ENCODE peak calls at places on chromosomes 2 and 18, in ten cellular contexts. B is transverse colon, C is GM23338, Q is stomach, Y is SK-N-SH, D is HCT116, X is HepG2, V is prostate gland, N is sigmoid colon, U is suprapubic skin. K is an unnamed sample.

GRCh38 chr18:37322497-37323035 is 243.0 kb downstream of the CELF4 start:
- DNase-seq in B (peak; percentile 17), C (peak; percentile 88), Q (peak; percentile 42), Y (peak; percentile 82), D (peak; percentile 26), X (peak; percentile 31), V (no peak), N (no peak), U (no peak), K (no peak)

GRCh38 chr2:182186132-182186735 is 200.6 kb downstream of the PPP1R1C start:
- DNase-seq in B (no peak), C (peak; percentile 64), Q (no peak), Y (peak; percentile 8), D (peak; percentile 27), X (peak; percentile 31), V (no peak), N (no peak), U (no peak), K (no peak)

GRCh38 chr2:2656046-2656715 is 325.1 kb upstream of the MYT1L start:
- DNase-seq in B (no peak), C (no peak), Q (no peak), Y (no peak), D (no peak), X (no peak), V (no peak), N (peak; percentile 64), U (no peak), K (peak; percentile 44)

GRCh38 chr18:23212161-23212560 is 76.9 kb downstream of the CABLES1 start:
- DNase-seq in B (no peak), C (no peak), Q (no peak), Y (no peak), D (no peak), X (no peak), V (no peak), N (no peak), U (no peak), K (no peak)

GRCh38 chr2:23526835-23527790 is 142.1 kb downstream of the KLHL29 start:
- DNase-seq in B (no peak), C (no peak), Q (no peak), Y (no peak), D (no peak), X (no peak), V (no peak), N (no peak), U (no peak), K (no peak)

GRCh38 chr2:223027442-223027841 is 24.5 kb upstream of the KCNE4 start:
- DNase-seq in B (no peak), C (no peak), Q (peak; percentile 38), Y (no peak), D (no peak), X (no peak), V (no peak), N (no peak), U (no peak), K (no peak)

GRCh38 chr2:231138699-231139098 is 13.9 kb upstream of the HTR2B start:
- DNase-seq in B (no peak), C (no peak), Q (no peak), Y (no peak), D (no peak), X (no peak), V (peak; percentile 40), N (no peak), U (no peak), K (no peak)

GRCh38 chr2:142754182-142754581 is 123.3 kb upstream of the KYNU start:
- DNase-seq in B (no peak), C (no peak), Q (no peak), Y (no peak), D (no peak), X (no peak), V (no peak), N (no peak), U (no peak), K (no peak)

GRCh38 chr2:185337033-185337432 is 401.6 kb upstream of the FSIP2 start:
- DNase-seq in B (no peak), C (peak; percentile 49), Q (no peak), Y (no peak), D (no peak), X (no peak), V (no peak), N (no peak), U (no peak), K (no peak)

GRCh38 chr2:68696554-68696953 is 38.1 kb upstream of the ARHGAP25 start:
- DNase-seq in B (no peak), C (peak; percentile 65), Q (no peak), Y (no peak), D (no peak), X (no peak), V (no peak), N (no peak), U (no peak), K (no peak)

GRCh38 chr2:68690851-68691250 is 43.8 kb upstream of the ARHGAP25 start:
- DNase-seq in B (no peak), C (no peak), Q (no peak), Y (no peak), D (no peak), X (no peak), V (no peak), N (no peak), U (no peak), K (no peak)

GRCh38 chr2:68692511-68692910 is 42.1 kb upstream of the ARHGAP25 start:
- DNase-seq in B (no peak), C (no peak), Q (no peak), Y (no peak), D (no peak), X (no peak), V (no peak), N (no peak), U (no peak), K (no peak)

GRCh38 chr2:68695971-68696370 is 38.6 kb upstream of the ARHGAP25 start:
- DNase-seq in B (no peak), C (no peak), Q (no peak), Y (no peak), D (no peak), X (no peak), V (no peak), N (no peak), U (no peak), K (no peak)

GRCh38 chr2:68693947-68694346 is 40.7 kb upstream of the ARHGAP25 start:
- DNase-seq in B (no peak), C (no peak), Q (no peak), Y (peak; percentile 14), D (no peak), X (no peak), V (no peak), N (no peak), U (no peak), K (no peak)
- TF ChIP-seq POLR2AphosphoS5 in B (no peak), C (no peak), Q (no peak), Y (no peak), D (no peak), X (no peak), V (no peak), N (no peak), U (no peak), K (no peak)

GRCh38 chr2:66452917-66453316 is 18.0 kb downstream of the MEIS1 start:
- DNase-seq in B (no peak), C (no peak), Q (no peak), Y (no peak), D (no peak), X (no peak), V (no peak), N (no peak), U (no peak), K (no peak)

GRCh38 chr2:66455490-66455889 is 20.6 kb downstream of the MEIS1 start:
- DNase-seq in B (no peak), C (no peak), Q (no peak), Y (no peak), D (no peak), X (no peak), V (no peak), N (no peak), U (no peak), K (no peak)

GRCh38 chr2:66457545-66457944 is 22.6 kb downstream of the MEIS1 start:
- DNase-seq in B (no peak), C (no peak), Q (no peak), Y (no peak), D (no peak), X (no peak), V (no peak), N (no peak), U (no peak), K (no peak)

GRCh38 chr2:66452214-66452613 is 17.3 kb downstream of the MEIS1 start:
- DNase-seq in B (no peak), C (no peak), Q (no peak), Y (peak; percentile 65), D (no peak), X (no peak), V (no peak), N (no peak), U (no peak), K (no peak)

GRCh38 chr2:66456183-66457041 is 21.5 kb downstream of the MEIS1 start:
- DNase-seq in B (no peak), C (no peak), Q (no peak), Y (no peak), D (no peak), X (no peak), V (no peak), N (no peak), U (no peak), K (no peak)
- TF ChIP-seq POLR2AphosphoS5 in B (no peak), C (no peak), Q (no peak), Y (no peak), D (no peak), X (no peak), V (no peak), N (no peak), U (no peak), K (no peak)

DNA sequence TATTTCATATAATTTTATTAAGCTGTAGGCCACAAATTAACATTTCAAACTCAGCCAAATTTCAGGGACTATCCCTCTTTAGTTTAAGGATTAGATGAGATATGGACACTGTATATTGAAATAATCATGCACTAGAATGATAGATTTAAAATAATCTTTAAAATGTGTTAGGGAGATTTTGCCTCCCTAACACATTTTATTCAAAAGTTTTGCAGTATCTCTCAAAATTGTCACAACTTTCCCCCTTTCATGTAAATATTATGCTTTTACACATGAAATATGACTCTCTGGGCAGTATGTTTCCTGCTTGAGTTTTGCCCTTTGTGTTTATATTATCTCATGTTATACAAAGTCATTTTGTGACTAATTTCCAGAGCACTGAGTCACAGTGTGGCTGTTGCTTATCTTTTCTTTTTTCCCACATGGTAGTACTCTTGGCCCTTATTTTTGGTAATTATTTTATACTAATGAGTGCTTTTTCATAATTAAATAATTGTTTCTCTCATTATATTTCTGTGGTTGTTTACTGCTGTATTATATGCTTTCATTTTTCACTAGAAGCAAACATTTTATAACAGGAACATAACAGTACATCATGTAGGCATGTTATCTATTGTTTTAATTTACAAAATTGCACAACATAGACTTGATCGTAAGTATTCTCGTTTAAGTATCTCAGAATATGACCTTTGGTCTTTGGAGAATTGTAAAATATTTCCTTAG is 1.1 kb downstream of the TFPI start:
- DNase-seq in B (no peak), C (no peak), Q (no peak), Y (no peak), D (no peak), X (peak; percentile 48), V (no peak), N (no peak), U (no peak), K (no peak)
- TF ChIP-seq POLR2AphosphoS5 in B (peak; percentile 20), C (no peak), Q (no peak), Y (no peak), D (no peak), X (peak; percentile 60), V (no peak), N (no peak), U (no peak), K (peak; percentile 26)

DNA sequence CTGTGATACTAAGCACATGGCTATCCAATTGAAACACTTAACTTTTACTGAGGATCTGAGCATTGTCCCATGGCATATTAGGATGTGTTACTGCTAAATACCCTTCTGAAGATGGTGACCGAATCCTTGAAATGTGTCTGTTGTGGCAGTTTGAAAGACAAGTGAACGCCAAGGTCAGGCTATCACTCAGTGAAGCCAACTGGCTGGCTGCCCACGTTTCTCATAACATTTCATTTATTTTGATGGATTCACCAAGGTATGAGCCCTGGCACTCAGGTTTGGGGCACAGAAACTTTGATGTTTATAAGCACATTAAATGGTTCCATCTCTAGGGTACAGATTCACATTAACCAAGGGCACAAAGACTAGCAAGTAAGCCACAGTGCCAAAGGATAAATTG is 850.3 kb downstream of the DPP10 start:
- DNase-seq in B (no peak), C (no peak), Q (no peak), Y (no peak), D (no peak), X (no peak), V (no peak), N (no peak), U (no peak), K (no peak)
- TF ChIP-seq POLR2AphosphoS5 in B (no peak), C (no peak), Q (no peak), Y (no peak), D (no peak), X (no peak), V (no peak), N (no peak), U (no peak), K (no peak)